ENCODE peak calls at places on chromosomes 12 and 14, in nine cellular contexts. One of them, this sample, is unnamed.

GRCh38 chr12:6975297-6976032 is 4.8 kb downstream of the EMG1 start:
- DNase-seq in transverse colon: no peak
- DNase-seq in T follicular helper cell: no peak
- DNase-seq in lower lobe of right lung: no peak
- DNase-seq in activated naive CD4-positive, alpha-beta T cell treated with anti-CD3 and anti-CD28 coated beads, Interleukin-2, amount 50 U/mL, for 16 hours: no peak
- DNase-seq in NCI-H1417: no peak
- DNase-seq in CD4-positive, CD25-positive, alpha-beta regulatory T cell: no peak
- DNase-seq in kidney epithelial cell: no peak
- DNase-seq in GM10248: no peak
- DNase-seq in this sample: no peak

GRCh38 chr12:4039927-4040326 is 166.7 kb upstream of the PARP11 start:
- DNase-seq in transverse colon: no peak
- DNase-seq in T follicular helper cell: no peak
- DNase-seq in lower lobe of right lung: no peak
- DNase-seq in activated naive CD4-positive, alpha-beta T cell treated with anti-CD3 and anti-CD28 coated beads, Interleukin-2, amount 50 U/mL, for 16 hours: no peak
- DNase-seq in NCI-H1417: no peak
- DNase-seq in CD4-positive, CD25-positive, alpha-beta regulatory T cell: no peak
- DNase-seq in kidney epithelial cell: no peak
- DNase-seq in GM10248: no peak
- DNase-seq in this sample: no peak

GRCh38 chr14:41785696-41786095 is 179.0 kb downstream of the LRFN5 start:
- DNase-seq in transverse colon: no peak
- DNase-seq in T follicular helper cell: no peak
- DNase-seq in lower lobe of right lung: no peak
- DNase-seq in activated naive CD4-positive, alpha-beta T cell treated with anti-CD3 and anti-CD28 coated beads, Interleukin-2, amount 50 U/mL, for 16 hours: no peak
- DNase-seq in NCI-H1417: no peak
- DNase-seq in CD4-positive, CD25-positive, alpha-beta regulatory T cell: no peak
- DNase-seq in kidney epithelial cell: no peak
- DNase-seq in GM10248: no peak
- DNase-seq in this sample: no peak

GRCh38 chr12:54627304-54627703 is 7.4 kb downstream of the LACRT start:
- DNase-seq in transverse colon: no peak
- DNase-seq in T follicular helper cell: no peak
- DNase-seq in lower lobe of right lung: no peak
- DNase-seq in activated naive CD4-positive, alpha-beta T cell treated with anti-CD3 and anti-CD28 coated beads, Interleukin-2, amount 50 U/mL, for 16 hours: no peak
- DNase-seq in NCI-H1417: no peak
- DNase-seq in CD4-positive, CD25-positive, alpha-beta regulatory T cell: no peak
- DNase-seq in kidney epithelial cell: no peak
- DNase-seq in GM10248: no peak
- DNase-seq in this sample: no peak

GRCh38 chr12:12007001-12007712 is 63.6 kb upstream of the BCL2L14 start:
- DNase-seq in transverse colon: no peak
- DNase-seq in T follicular helper cell: peak
- DNase-seq in lower lobe of right lung: no peak
- DNase-seq in activated naive CD4-positive, alpha-beta T cell treated with anti-CD3 and anti-CD28 coated beads, Interleukin-2, amount 50 U/mL, for 16 hours: peak
- DNase-seq in NCI-H1417: no peak
- DNase-seq in CD4-positive, CD25-positive, alpha-beta regulatory T cell: peak
- DNase-seq in kidney epithelial cell: no peak
- DNase-seq in GM10248: peak
- DNase-seq in this sample: no peak

GRCh38 chr12:112419269-112420133 is 754 bp downstream of the PTPN11 start:
- DNase-seq in transverse colon: peak
- DNase-seq in T follicular helper cell: peak
- DNase-seq in lower lobe of right lung: peak
- DNase-seq in activated naive CD4-positive, alpha-beta T cell treated with anti-CD3 and anti-CD28 coated beads, Interleukin-2, amount 50 U/mL, for 16 hours: no peak
- DNase-seq in NCI-H1417: no peak
- DNase-seq in CD4-positive, CD25-positive, alpha-beta regulatory T cell: peak
- DNase-seq in kidney epithelial cell: peak
- DNase-seq in GM10248: no peak
- DNase-seq in this sample: peak

GRCh38 chr14:100868621-100869370 is 34.7 kb downstream of the RTL1 start:
- DNase-seq in transverse colon: no peak
- DNase-seq in T follicular helper cell: no peak
- DNase-seq in lower lobe of right lung: peak
- DNase-seq in activated naive CD4-positive, alpha-beta T cell treated with anti-CD3 and anti-CD28 coated beads, Interleukin-2, amount 50 U/mL, for 16 hours: no peak
- DNase-seq in NCI-H1417: no peak
- DNase-seq in CD4-positive, CD25-positive, alpha-beta regulatory T cell: no peak
- DNase-seq in kidney epithelial cell: no peak
- DNase-seq in GM10248: no peak
- DNase-seq in this sample: no peak

GRCh38 chr14:91048256-91048655 is 12.2 kb downstream of the RPS6KA5 start:
- DNase-seq in transverse colon: no peak
- DNase-seq in T follicular helper cell: no peak
- DNase-seq in lower lobe of right lung: no peak
- DNase-seq in activated naive CD4-positive, alpha-beta T cell treated with anti-CD3 and anti-CD28 coated beads, Interleukin-2, amount 50 U/mL, for 16 hours: no peak
- DNase-seq in NCI-H1417: no peak
- DNase-seq in CD4-positive, CD25-positive, alpha-beta regulatory T cell: no peak
- DNase-seq in kidney epithelial cell: no peak
- DNase-seq in GM10248: no peak
- DNase-seq in this sample: no peak

GRCh38 chr12:113688313-113688712 is 216.6 kb upstream of the LHX5 start:
- DNase-seq in transverse colon: no peak
- DNase-seq in T follicular helper cell: no peak
- DNase-seq in lower lobe of right lung: no peak
- DNase-seq in activated naive CD4-positive, alpha-beta T cell treated with anti-CD3 and anti-CD28 coated beads, Interleukin-2, amount 50 U/mL, for 16 hours: no peak
- DNase-seq in NCI-H1417: no peak
- DNase-seq in CD4-positive, CD25-positive, alpha-beta regulatory T cell: no peak
- DNase-seq in kidney epithelial cell: no peak
- DNase-seq in GM10248: no peak
- DNase-seq in this sample: no peak

GRCh38 chr12:64400041-64400440 is 4.2 kb upstream of the XPOT start:
- DNase-seq in transverse colon: no peak
- DNase-seq in T follicular helper cell: no peak
- DNase-seq in lower lobe of right lung: no peak
- DNase-seq in activated naive CD4-positive, alpha-beta T cell treated with anti-CD3 and anti-CD28 coated beads, Interleukin-2, amount 50 U/mL, for 16 hours: no peak
- DNase-seq in NCI-H1417: no peak
- DNase-seq in CD4-positive, CD25-positive, alpha-beta regulatory T cell: peak
- DNase-seq in kidney epithelial cell: no peak
- DNase-seq in GM10248: no peak
- DNase-seq in this sample: peak

GRCh38 chr12:120470150-120470817 is 736 bp upstream of the SRSF9 start:
- DNase-seq in transverse colon: no peak
- DNase-seq in T follicular helper cell: no peak
- DNase-seq in lower lobe of right lung: no peak
- DNase-seq in activated naive CD4-positive, alpha-beta T cell treated with anti-CD3 and anti-CD28 coated beads, Interleukin-2, amount 50 U/mL, for 16 hours: no peak
- DNase-seq in NCI-H1417: peak
- DNase-seq in CD4-positive, CD25-positive, alpha-beta regulatory T cell: no peak
- DNase-seq in kidney epithelial cell: no peak
- DNase-seq in GM10248: peak
- DNase-seq in this sample: no peak

GRCh38 chr12:123267991-123268843 is 3.4 kb downstream of the CDK2AP1 start:
- DNase-seq in transverse colon: peak
- DNase-seq in T follicular helper cell: no peak
- DNase-seq in lower lobe of right lung: peak
- DNase-seq in activated naive CD4-positive, alpha-beta T cell treated with anti-CD3 and anti-CD28 coated beads, Interleukin-2, amount 50 U/mL, for 16 hours: no peak
- DNase-seq in NCI-H1417: no peak
- DNase-seq in CD4-positive, CD25-positive, alpha-beta regulatory T cell: no peak
- DNase-seq in kidney epithelial cell: no peak
- DNase-seq in GM10248: peak
- DNase-seq in this sample: no peak

GRCh38 chr12:97837401-97837800 is 374.8 kb downstream of the RMST start:
- DNase-seq in transverse colon: no peak
- DNase-seq in T follicular helper cell: no peak
- DNase-seq in lower lobe of right lung: no peak
- DNase-seq in activated naive CD4-positive, alpha-beta T cell treated with anti-CD3 and anti-CD28 coated beads, Interleukin-2, amount 50 U/mL, for 16 hours: no peak
- DNase-seq in NCI-H1417: no peak
- DNase-seq in CD4-positive, CD25-positive, alpha-beta regulatory T cell: no peak
- DNase-seq in kidney epithelial cell: peak
- DNase-seq in GM10248: no peak
- DNase-seq in this sample: peak

GRCh38 chr14:90275820-90276219 is 19.5 kb downstream of the PSMC1 start:
- DNase-seq in transverse colon: no peak
- DNase-seq in T follicular helper cell: no peak
- DNase-seq in lower lobe of right lung: no peak
- DNase-seq in activated naive CD4-positive, alpha-beta T cell treated with anti-CD3 and anti-CD28 coated beads, Interleukin-2, amount 50 U/mL, for 16 hours: no peak
- DNase-seq in NCI-H1417: no peak
- DNase-seq in CD4-positive, CD25-positive, alpha-beta regulatory T cell: no peak
- DNase-seq in kidney epithelial cell: no peak
- DNase-seq in GM10248: no peak
- DNase-seq in this sample: no peak

GRCh38 chr12:131137009-131137835 is 183.5 kb downstream of the ADGRD1 start:
- DNase-seq in transverse colon: no peak
- DNase-seq in T follicular helper cell: no peak
- DNase-seq in lower lobe of right lung: no peak
- DNase-seq in activated naive CD4-positive, alpha-beta T cell treated with anti-CD3 and anti-CD28 coated beads, Interleukin-2, amount 50 U/mL, for 16 hours: no peak
- DNase-seq in NCI-H1417: no peak
- DNase-seq in CD4-positive, CD25-positive, alpha-beta regulatory T cell: no peak
- DNase-seq in kidney epithelial cell: no peak
- DNase-seq in GM10248: no peak
- DNase-seq in this sample: no peak

GRCh38 chr14:103545219-103545914 is 16.4 kb downstream of the TRMT61A start:
- DNase-seq in transverse colon: no peak
- DNase-seq in T follicular helper cell: no peak
- DNase-seq in lower lobe of right lung: peak
- DNase-seq in activated naive CD4-positive, alpha-beta T cell treated with anti-CD3 and anti-CD28 coated beads, Interleukin-2, amount 50 U/mL, for 16 hours: no peak
- DNase-seq in NCI-H1417: no peak
- DNase-seq in CD4-positive, CD25-positive, alpha-beta regulatory T cell: no peak
- DNase-seq in kidney epithelial cell: no peak
- DNase-seq in GM10248: no peak
- DNase-seq in this sample: no peak

This sample was measured in thyroid gland.